ENCODE peak calls at places on chromosomes 6 and 20, in six cellular contexts. R, Y, W, Z, U and L are unnamed samples.

GRCh38 chr6:93927731-93928130 is 508.4 kb upstream of the EPHA7 start:
- DNase-seq in U (no peak), Z (no peak), W (no peak), R (no peak), Y (no peak), L (no peak)

GRCh38 chr20:58458342-58459057 is 56.7 kb downstream of the APCDD1L start:
- DNase-seq in Y (no peak), Z (no peak), W (peak), U (no peak), R (no peak), L (peak)

GRCh38 chr6:160128125-160128683 is 6.6 kb downstream of the SLC22A1 start:
- DNase-seq in W (no peak), U (no peak), Z (no peak), R (no peak), Y (no peak), L (no peak)

GRCh38 chr20:14223806-14224205 is 113.6 kb downstream of the FLRT3 start:
- DNase-seq in W (no peak), R (no peak), Y (no peak), Z (no peak), U (no peak), L (no peak)

GRCh38 chr20:1396702-1397101 is 3.8 kb upstream of the FKBP1A start:
- DNase-seq in W (no peak), R (no peak), Z (no peak), U (peak), Y (no peak), L (no peak)

GRCh38 chr6:39892490-39893129 is 41.7 kb downstream of the MOCS1 start:
- DNase-seq in R (peak), Z (peak), W (peak), Y (peak), U (peak), L (peak)

GRCh38 chr6:16058188-16058780 is 70.6 kb upstream of the MYLIP start:
- DNase-seq in W (no peak), Y (no peak), U (no peak), Z (no peak), R (no peak), L (peak)

GRCh38 chr6:119148102-119148824 is 69.8 kb upstream of the FAM184A start:
- DNase-seq in W (peak), Z (peak), R (peak), Y (peak), U (peak), L (peak)

GRCh38 chr6:170290306-170291128 is at the start of gene DLL1:
- DNase-seq in R (peak), U (peak), W (peak), Y (peak), Z (peak), L (peak)

GRCh38 chr20:46752639-46753235 is 43.3 kb downstream of the SLC2A10 start:
- DNase-seq in R (peak), W (peak), Y (peak), Z (peak), U (peak), L (peak)

GRCh38 chr6:142404751-142405150 is 102.9 kb downstream of the ADGRG6 start:
- DNase-seq in Y (no peak), U (no peak), W (no peak), Z (no peak), R (no peak), L (no peak)

GRCh38 chr6:149929422-149929821 is 6.5 kb upstream of the RAET1G start:
- DNase-seq in W (no peak), Z (peak), U (no peak), R (no peak), Y (no peak), L (no peak)

GRCh38 chr6:125149256-125150144 is 4.1 kb upstream of the TPD52L1 start:
- DNase-seq in W (peak), R (no peak), Y (no peak), Z (no peak), U (no peak), L (peak)

GRCh38 chr6:39558079-39558478 is 167.1 kb downstream of the KIF6 start:
- DNase-seq in W (no peak), Z (no peak), Y (no peak), U (no peak), R (no peak), L (no peak)

GRCh38 chr6:106154326-106154725 is 68.2 kb downstream of the PRDM1 start:
- DNase-seq in R (peak), Z (no peak), Y (no peak), U (no peak), W (no peak), L (no peak)

GRCh38 chr20:44501448-44501847 is 20.4 kb downstream of the SERINC3 start:
- DNase-seq in W (peak), Y (no peak), Z (no peak), U (peak), R (no peak), L (peak)

GRCh38 chr6:8589941-8590676 is 154.8 kb upstream of the SLC35B3 start:
- DNase-seq in Y (no peak), U (no peak), R (peak), Z (peak), W (no peak), L (no peak)

GRCh38 chr20:4152696-4153235 is 137.4 kb upstream of the RNF24 start:
- DNase-seq in W (peak), R (no peak), Y (no peak), U (no peak), Z (no peak), L (peak)

GRCh38 chr6:72620866-72621242 is 1.0 kb upstream of the KCNQ5 start:
- DNase-seq in W (no peak), U (no peak), Y (no peak), R (peak), Z (peak), L (peak)

GRCh38 chr6:170178561-170179477 is 112.1 kb downstream of the DLL1 start:
- DNase-seq in W (peak), R (peak), Z (peak), Y (no peak), U (peak), L (no peak)

GRCh38 chr6:46452312-46452917 is 38.8 kb downstream of the RCAN2 start:
- DNase-seq in R (no peak), Y (no peak), W (no peak), Z (no peak), U (no peak), L (no peak)

GRCh38 chr6:133827766-133828165 is 61.1 kb upstream of the TCF21 start:
- DNase-seq in W (no peak), Y (no peak), R (no peak), Z (no peak), U (no peak), L (no peak)

GRCh38 chr6:53437557-53438202 is 88.9 kb upstream of the ELOVL5 start:
- DNase-seq in W (peak), U (peak), R (peak), Y (peak), Z (no peak), L (peak)

GRCh38 chr20:45419188-45420091 is 3.5 kb downstream of the PIGT start:
- DNase-seq in R (no peak), U (peak), Y (no peak), W (peak), Z (peak), L (peak)

GRCh38 chr20:10501377-10501776 is 66.3 kb downstream of the SLX4IP start:
- DNase-seq in U (no peak), R (no peak), Z (no peak), Y (no peak), W (no peak), L (no peak)

GRCh38 chr6:109653264-109653663 is 37.7 kb downstream of the AK9 start:
- DNase-seq in R (no peak), U (peak), W (peak), Z (no peak), Y (no peak), L (no peak)
- H4K8ac ChIP-seq in R (no peak), U (no peak), W (no peak), Z (no peak), Y (no peak), L (no peak)

DNA sequence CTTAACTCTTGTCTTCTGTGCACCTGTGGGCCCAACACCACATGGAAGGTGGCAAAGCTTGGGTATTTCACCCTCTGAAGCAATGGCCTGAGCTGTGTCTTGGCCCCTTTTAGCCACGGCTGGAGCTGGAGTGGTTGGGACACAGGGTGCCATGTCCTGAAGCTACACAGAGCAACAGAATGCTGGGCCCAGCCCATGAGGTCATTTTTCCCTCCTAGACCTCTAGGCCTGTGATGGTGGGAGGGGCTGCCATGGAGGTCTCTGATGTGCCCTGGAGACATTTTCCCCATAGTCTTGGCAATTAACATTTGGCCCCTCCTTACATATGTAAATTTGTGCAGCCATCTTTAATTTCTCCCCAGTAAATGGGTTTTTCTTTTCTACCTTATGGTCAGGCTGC is 620.8 kb downstream of the RFPL4B start:
- DNase-seq in R (no peak), Z (no peak), Y (no peak), W (no peak), U (no peak), L (no peak)
- H4K91ac ChIP-seq in R (no peak), Z (no peak), Y (no peak), W (no peak), U (no peak), L (no peak)

GRCh38 chr6:4727236-4727635 is 49.0 kb upstream of the CDYL start:
- DNase-seq in Z (no peak), U (peak), W (no peak), R (no peak), Y (no peak), L (peak)
- H2AFZ ChIP-seq in Z (no peak), U (no peak), W (no peak), R (no peak), Y (no peak), L (no peak)

GRCh38 chr20:5652626-5653573 is 97.3 kb upstream of the SHLD1 start:
- DNase-seq in R (no peak), U (no peak), Z (no peak), Y (no peak), W (peak), L (peak)
- H4K8ac ChIP-seq in R (no peak), U (no peak), Z (no peak), Y (no peak), W (peak), L (no peak)

GRCh38 chr6:29653452-29654038 is 3.3 kb upstream of the MOG start:
- DNase-seq in Y (peak), R (no peak), Z (no peak), W (peak), U (peak), L (peak)

GRCh38 chr6:29656157-29656556 is 735 bp upstream of the MOG start:
- DNase-seq in W (no peak), U (no peak), Y (no peak), R (no peak), Z (no peak), L (no peak)

GRCh38 chr6:29655658-29656057 is 1.2 kb upstream of the MOG start:
- DNase-seq in Z (no peak), U (no peak), Y (no peak), R (no peak), W (no peak), L (no peak)

GRCh38 chr6:29661071-29661470 is 4.2 kb downstream of the MOG start:
- DNase-seq in Y (no peak), Z (no peak), U (no peak), W (no peak), R (peak), L (no peak)

DNA sequence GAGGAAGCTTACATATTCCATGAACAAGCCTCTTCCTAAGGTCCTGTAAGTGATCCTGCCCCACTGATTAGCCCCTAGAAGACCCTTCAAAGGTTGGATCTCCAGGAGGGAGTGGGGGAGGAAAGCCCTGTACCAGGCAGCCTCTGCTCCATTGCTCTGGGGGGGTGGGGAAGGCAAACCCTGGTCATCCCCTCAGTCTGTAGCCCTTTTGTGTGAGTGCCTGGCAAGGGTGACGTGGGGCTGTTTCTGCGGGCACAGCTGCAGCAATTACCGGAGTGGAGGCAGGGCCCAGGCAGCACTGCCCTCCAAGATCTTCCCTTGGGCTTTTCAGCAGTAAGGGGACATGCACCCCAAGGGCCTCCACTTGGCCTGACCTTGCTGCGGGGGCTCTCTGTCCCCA is at the start of gene MOG:
- DNase-seq in Z (no peak), R (no peak), W (no peak), U (no peak), Y (no peak), L (no peak)
- H4K91ac ChIP-seq in Z (peak), R (no peak), W (no peak), U (peak), Y (no peak), L (no peak)

DNA sequence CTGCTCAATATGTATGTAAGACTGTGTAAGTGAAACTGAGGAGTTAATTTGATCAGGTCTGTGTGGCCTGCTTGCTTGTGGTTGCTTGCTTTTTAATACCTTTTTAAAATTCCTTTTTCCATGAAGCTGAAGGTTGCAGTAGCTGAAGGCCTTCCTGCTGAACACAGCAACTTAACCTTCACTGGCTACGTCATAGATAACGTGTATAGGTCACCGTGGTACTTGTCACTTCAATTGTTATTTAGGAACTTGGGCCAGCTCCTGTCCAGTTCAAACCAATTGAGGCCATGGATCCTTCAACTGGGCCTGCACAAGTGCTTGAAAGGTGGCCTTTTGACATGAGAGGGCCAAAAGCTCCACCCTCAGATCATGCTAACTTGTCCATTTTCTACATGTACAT is 131.6 kb upstream of the BTBD3 start:
- DNase-seq in Z (no peak), Y (no peak), R (no peak), W (no peak), U (no peak), L (no peak)
- H2AFZ ChIP-seq in Z (no peak), Y (no peak), R (no peak), W (no peak), U (no peak), L (no peak)

GRCh38 chr6:147138841-147139240 is 65.4 kb upstream of the STXBP5 start:
- DNase-seq in W (no peak), R (no peak), Y (no peak), Z (no peak), U (no peak), L (no peak)

GRCh38 chr6:147142684-147143245 is 61.5 kb upstream of the STXBP5 start:
- DNase-seq in U (no peak), R (no peak), Y (no peak), Z (no peak), W (no peak), L (peak)

GRCh38 chr6:147136057-147136456 is 68.2 kb upstream of the STXBP5 start:
- DNase-seq in U (no peak), Y (no peak), Z (no peak), W (no peak), R (no peak), L (no peak)

DNA sequence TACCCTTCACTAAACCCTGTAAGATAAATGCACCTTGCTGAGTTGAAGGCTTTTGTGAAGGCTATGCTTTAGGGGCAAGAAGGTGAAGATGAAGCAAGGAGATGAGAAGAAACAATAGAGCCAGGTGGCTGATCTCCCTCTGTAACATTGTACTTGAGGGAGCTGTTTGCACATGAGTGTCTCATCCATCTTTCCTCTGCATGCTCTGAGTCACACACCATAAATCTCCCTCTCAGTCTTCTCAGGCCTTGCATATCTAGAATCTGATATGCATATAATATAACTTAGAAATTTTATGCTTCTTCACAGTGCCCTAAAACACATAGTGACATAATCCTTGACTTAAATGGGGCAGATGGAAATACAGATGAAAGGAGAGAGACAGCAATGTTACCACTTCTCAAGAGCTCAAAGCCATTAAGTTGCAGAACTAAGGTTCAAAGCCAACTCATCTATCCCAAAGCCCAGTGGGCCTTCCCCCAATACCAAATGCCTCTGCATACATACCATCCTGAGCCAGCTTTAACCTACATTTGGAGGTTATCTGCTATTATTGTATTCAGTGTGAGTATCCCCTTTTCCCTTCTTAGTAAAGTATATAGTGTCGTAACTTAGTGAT is 62.4 kb upstream of the STXBP5 start:
- DNase-seq in R (no peak), Y (no peak), W (peak), Z (no peak), U (no peak), L (peak)
- H4K8ac ChIP-seq in R (no peak), Y (no peak), W (no peak), Z (no peak), U (no peak), L (no peak)

GRCh38 chr6:158191032-158191431 is 22.9 kb downstream of the GTF2H5 start:
- DNase-seq in R (no peak), U (no peak), Y (no peak), W (no peak), Z (no peak), L (no peak)

GRCh38 chr6:158194487-158195280 is 26.5 kb downstream of the GTF2H5 start:
- DNase-seq in R (peak), Y (no peak), U (no peak), W (no peak), Z (no peak), L (no peak)

GRCh38 chr6:158188591-158188990 is 20.4 kb downstream of the GTF2H5 start:
- DNase-seq in W (no peak), R (no peak), U (no peak), Y (no peak), Z (no peak), L (no peak)

GRCh38 chr6:158185729-158186456 is 17.7 kb downstream of the GTF2H5 start:
- DNase-seq in R (no peak), U (peak), W (peak), Y (no peak), Z (no peak), L (peak)

DNA sequence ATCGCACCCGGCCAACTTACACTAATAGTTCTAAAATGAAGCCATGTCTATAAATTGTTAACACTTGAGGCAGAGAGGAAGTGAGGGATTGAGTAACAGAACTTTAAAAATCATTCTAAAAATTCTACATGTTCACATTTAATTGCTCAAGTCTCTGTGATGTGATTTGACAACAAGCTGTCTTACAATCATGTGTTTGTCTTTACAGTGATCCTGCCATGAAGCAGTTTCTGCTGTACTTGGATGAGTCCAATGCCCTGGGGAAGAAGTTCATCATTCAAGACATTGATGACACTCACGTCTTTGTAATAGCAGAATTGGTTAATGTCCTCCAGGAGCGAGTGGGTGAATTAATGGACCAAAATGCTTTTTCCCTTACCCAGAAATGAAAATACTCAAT is 23.6 kb downstream of the GTF2H5 start:
- DNase-seq in W (no peak), R (no peak), Z (no peak), Y (no peak), U (no peak), L (no peak)
- H4K91ac ChIP-seq in W (no peak), R (no peak), Z (no peak), Y (no peak), U (no peak), L (no peak)

GRCh38 chr6:11770546-11771466 is 7.8 kb downstream of the ADTRP start:
- DNase-seq in R (peak), U (peak), W (peak), Y (no peak), Z (peak), L (peak)

GRCh38 chr6:11772109-11772830 is 6.3 kb downstream of the ADTRP start:
- DNase-seq in R (no peak), Y (no peak), U (peak), W (peak), Z (no peak), L (peak)

GRCh38 chr6:11771473-11772048 is 7.0 kb downstream of the ADTRP start:
- DNase-seq in R (no peak), U (no peak), Y (no peak), Z (no peak), W (peak), L (peak)

GRCh38 chr6:11769244-11769643 is 9.4 kb downstream of the ADTRP start:
- DNase-seq in W (peak), Z (no peak), Y (no peak), U (no peak), R (no peak), L (no peak)

GRCh38 chr6:11769816-11770545 is 8.6 kb downstream of the ADTRP start:
- DNase-seq in R (peak), U (peak), Z (peak), Y (no peak), W (no peak), L (no peak)
- H2AFZ ChIP-seq in R (no peak), U (no peak), Z (peak), Y (no peak), W (peak), L (peak)

DNA sequence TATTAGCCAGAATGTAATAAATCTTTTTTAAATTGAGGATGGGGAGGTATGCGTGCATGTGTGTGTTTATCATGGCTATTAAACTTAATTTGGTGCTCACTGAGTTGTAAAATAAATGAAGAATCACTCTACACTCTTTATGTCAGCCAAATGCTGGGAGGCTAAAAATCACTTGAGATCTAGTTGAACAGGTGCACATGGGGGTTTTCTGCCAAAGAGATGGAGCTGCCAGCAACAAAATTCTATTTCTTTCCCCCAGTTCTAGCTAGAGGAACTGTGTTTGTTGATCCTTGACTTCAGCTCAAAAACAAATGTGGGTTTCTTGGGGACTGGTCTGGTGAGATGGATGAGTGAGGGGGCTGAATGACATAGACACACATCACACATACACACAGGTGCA is 183.3 kb upstream of the BTBD3 start:
- DNase-seq in W (no peak), R (no peak), Z (no peak), U (no peak), Y (no peak), L (no peak)
- H4K8ac ChIP-seq in W (no peak), R (no peak), Z (no peak), U (no peak), Y (no peak), L (no peak)